ENCODE peak calls at places on chromosomes 2 and 18, in seven cellular contexts. I is neuronal stem cell, Q is mesendoderm, Z is H9, M is trophoblast cell, C is H1, L is IMR-90. B is an unnamed sample.

GRCh38 chr2:41870257-41870570 is 177.6 kb upstream of the PKDCC start:
- DNase-seq in L (no peak), M (no peak), I (no peak), Q (no peak), C (no peak), Z (no peak), B (no peak)

GRCh38 chr2:45816273-45816672 is 164.8 kb downstream of the PRKCE start:
- DNase-seq in L (peak), C (no peak), Q (no peak), I (no peak), M (no peak), Z (no peak), B (no peak)

GRCh38 chr18:43662657-43663056 is 385.4 kb upstream of the SYT4 start:
- DNase-seq in M (peak), Z (no peak), I (no peak), Q (no peak), L (peak), C (no peak), B (peak)

GRCh38 chr2:131801210-131801744 is 273.6 kb downstream of the CCDC74A start:
- DNase-seq in M (no peak), Q (no peak), L (no peak), Z (no peak), C (no peak), I (no peak), B (no peak)

GRCh38 chr18:46320297-46320696 is 216.1 kb downstream of the HAUS1 start:
- DNase-seq in Q (peak), C (no peak), L (no peak), M (no peak), I (no peak), Z (no peak), B (no peak)

GRCh38 chr18:36127866-36128845 is 984 bp downstream of the SLC39A6 start:
- DNase-seq in C (no peak), I (peak), Z (peak), Q (peak), M (peak), L (peak), B (peak)

GRCh38 chr18:79801641-79802040 is 3.9 kb downstream of the KCNG2 start:
- DNase-seq in Z (no peak), Q (no peak), C (no peak), M (no peak), I (no peak), L (no peak), B (no peak)

GRCh38 chr18:49993299-49993698 is 180.0 kb upstream of the ACAA2 start:
- DNase-seq in L (no peak), Z (no peak), Q (no peak), C (no peak), M (no peak), I (no peak), B (no peak)

GRCh38 chr2:100470182-100470581 is at the start of gene NMS:
- DNase-seq in I (no peak), Z (no peak), L (no peak), M (no peak), Q (no peak), C (no peak), B (no peak)

GRCh38 chr2:105455488-105455991 is 56.7 kb upstream of the FHL2 start:
- DNase-seq in L (peak), M (peak), Z (no peak), Q (peak), C (no peak), I (no peak), B (peak)

GRCh38 chr2:62770629-62771028 is 65.1 kb downstream of the EHBP1 start:
- DNase-seq in M (no peak), L (no peak), C (no peak), I (no peak), Z (no peak), Q (no peak), B (no peak)

GRCh38 chr2:175854665-175855064 is 147.4 kb downstream of the LNPK start:
- DNase-seq in Z (no peak), M (no peak), L (no peak), I (no peak), C (no peak), Q (no peak), B (no peak)

GRCh38 chr2:71521436-71521950 is 68.1 kb downstream of the DYSF start:
- DNase-seq in Z (no peak), M (no peak), L (no peak), Q (no peak), I (no peak), C (no peak), B (no peak)

GRCh38 chr18:57286949-57287348 is 65.4 kb upstream of the ST8SIA3 start:
- DNase-seq in Q (no peak), Z (no peak), C (no peak), M (no peak), I (no peak), L (no peak), B (no peak)

GRCh38 chr2:188410504-188411235 is 119.0 kb downstream of the GULP1 start:
- DNase-seq in Z (peak), L (peak), M (no peak), C (peak), I (no peak), Q (no peak), B (peak)

GRCh38 chr2:224027070-224027469 is 12.0 kb downstream of the SERPINE2 start:
- DNase-seq in I (peak), Q (peak), Z (peak), C (peak), L (no peak), M (no peak), B (no peak)

GRCh38 chr2:82795446-82795845 is 1663.6 kb downstream of the SUCLG1 start:
- DNase-seq in C (no peak), M (no peak), I (no peak), Z (no peak), Q (no peak), L (peak), B (peak)

GRCh38 chr2:219294356-219295351 is 14.5 kb downstream of the PTPRN start:
- DNase-seq in C (peak), M (peak), I (peak), Z (peak), L (peak), Q (peak), B (peak)

GRCh38 chr2:68726608-68727367 is 7.8 kb upstream of the ARHGAP25 start:
- DNase-seq in L (no peak), I (no peak), C (no peak), Z (no peak), Q (no peak), M (no peak), B (peak)

GRCh38 chr2:106167067-106167466 is 27.0 kb downstream of the UXS1 start:
- DNase-seq in Q (no peak), L (no peak), I (no peak), C (no peak), M (no peak), Z (no peak), B (no peak)

GRCh38 chr2:102872388-102872787 is 110.6 kb downstream of the TMEM182 start:
- DNase-seq in C (no peak), L (no peak), Q (peak), M (no peak), I (no peak), Z (no peak), B (no peak)

GRCh38 chr2:116487336-116487735 is 1327.2 kb upstream of the DDX18 start:
- DNase-seq in I (no peak), L (no peak), Z (no peak), Q (no peak), C (no peak), M (no peak), B (no peak)

GRCh38 chr2:50125230-50125629 is 906.7 kb downstream of the NRXN1 start:
- DNase-seq in M (no peak), Z (no peak), L (no peak), C (no peak), Q (no peak), I (no peak), B (no peak)

GRCh38 chr2:28661589-28662001 is 90.0 kb upstream of the PPP1CB start:
- DNase-seq in L (peak), I (no peak), Q (no peak), C (no peak), M (no peak), Z (no peak), B (peak)

GRCh38 chr2:210477496-210477895 is 937 bp upstream of the LANCL1 start:
- DNase-seq in Q (peak), C (no peak), Z (peak), M (no peak), L (peak), I (no peak), B (peak)

GRCh38 chr2:175439416-175439815 is 257.9 kb upstream of the ATP5MC3 start:
- DNase-seq in L (no peak), C (no peak), Z (no peak), Q (peak), I (no peak), M (no peak), B (no peak)

GRCh38 chr18:5506174-5506573 is 37.6 kb downstream of the EPB41L3 start:
- DNase-seq in M (no peak), Z (no peak), Q (no peak), C (no peak), L (no peak), I (no peak), B (no peak)

GRCh38 chr2:9573013-9573708 is 17.5 kb upstream of the ADAM17 start:
- DNase-seq in I (no peak), Q (peak), C (no peak), M (no peak), L (peak), Z (no peak), B (peak)

GRCh38 chr2:182410120-182410519 is 16.7 kb downstream of the PDE1A start:
- DNase-seq in Z (no peak), M (no peak), C (no peak), I (no peak), L (peak), Q (no peak), B (no peak)

DNA sequence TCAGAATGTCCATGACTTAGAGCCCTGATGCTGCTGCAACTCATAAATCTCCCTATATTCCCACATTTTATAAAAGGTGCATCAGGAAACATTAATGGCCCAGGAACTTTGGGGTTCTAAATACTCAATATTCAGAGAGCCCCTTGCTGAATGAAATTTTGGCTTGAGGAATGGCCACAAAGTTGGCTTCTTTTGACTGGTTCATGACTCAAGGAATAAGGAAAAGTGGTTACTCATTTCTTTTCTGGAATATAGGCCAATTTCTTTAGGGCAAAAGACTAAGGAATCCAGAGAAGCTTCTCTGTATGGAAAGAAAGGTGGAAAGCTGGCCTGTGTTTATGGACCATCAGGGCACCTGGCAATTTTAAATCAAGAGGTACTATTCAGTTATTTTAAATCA is 308.9 kb upstream of the NT5C1B start:
- DNase-seq in I (no peak), L (no peak), M (no peak), Q (no peak), C (no peak), Z (no peak), B (no peak)
- H3K18ac ChIP-seq in I (no peak), L (no peak), M (no peak), Q (no peak), C (no peak), Z (no peak), B (no peak)

DNA sequence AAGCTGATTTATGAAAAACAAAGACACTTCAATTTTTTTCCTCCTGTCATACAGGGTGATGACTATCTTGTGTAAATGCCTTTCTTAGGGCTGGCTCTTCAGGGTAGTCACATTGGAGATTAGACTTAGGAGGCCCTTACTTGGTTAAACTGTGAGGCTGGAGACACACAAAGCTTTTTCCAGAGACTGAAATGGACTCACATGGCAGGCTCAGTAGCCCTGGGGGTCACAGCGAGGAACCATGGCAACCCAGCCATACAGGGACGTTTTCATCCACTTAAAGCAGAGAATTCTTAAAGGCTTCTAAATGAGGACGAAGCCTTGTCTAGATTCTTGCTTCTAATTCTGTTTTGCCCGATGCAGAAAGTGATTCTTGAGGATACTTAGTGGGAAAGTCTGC is 57.3 kb upstream of the ZDBF2 start:
- DNase-seq in L (no peak), Z (no peak), Q (peak), C (no peak), M (peak), I (peak), B (no peak)
- H2AK5ac ChIP-seq in L (no peak), Z (no peak), Q (no peak), C (no peak), M (no peak), I (no peak), B (no peak)

GRCh38 chr2:145041706-145042105 is 521.8 kb upstream of the ZEB2 start:
- DNase-seq in I (no peak), Z (no peak), Q (no peak), C (no peak), M (no peak), L (no peak), B (no peak)

GRCh38 chr2:145044506-145044905 is 524.6 kb upstream of the ZEB2 start:
- DNase-seq in I (no peak), C (no peak), Q (no peak), Z (no peak), M (no peak), L (no peak), B (no peak)

GRCh38 chr2:145043399-145043834 is 523.5 kb upstream of the ZEB2 start:
- DNase-seq in I (no peak), L (no peak), Q (peak), C (no peak), M (peak), Z (no peak), B (no peak)

GRCh38 chr2:145049475-145049874 is 529.6 kb upstream of the ZEB2 start:
- DNase-seq in M (no peak), L (no peak), Z (no peak), C (no peak), Q (no peak), I (no peak), B (no peak)

DNA sequence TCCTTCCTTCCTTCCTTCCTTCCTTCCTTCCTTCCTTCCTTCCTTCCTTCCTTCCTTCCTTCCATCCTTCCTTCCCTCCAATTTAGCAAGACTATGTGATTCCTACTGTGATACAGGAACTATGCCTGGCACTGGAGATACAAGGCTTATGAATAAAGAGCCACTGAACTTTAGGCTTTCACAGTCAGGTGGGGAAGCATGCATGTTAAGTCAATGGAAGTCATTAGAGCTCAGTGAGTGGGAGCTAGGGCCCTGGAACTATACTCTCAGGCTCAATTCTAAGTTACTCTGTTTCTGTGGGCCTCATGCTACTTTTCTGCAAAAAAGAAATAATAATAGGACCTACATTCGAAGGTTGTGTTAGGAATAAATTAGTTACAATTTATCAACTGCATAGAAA is 527.6 kb upstream of the ZEB2 start:
- DNase-seq in Q (no peak), M (no peak), L (no peak), I (no peak), Z (no peak), C (no peak), B (no peak)
- H3K18ac ChIP-seq in Q (no peak), M (no peak), L (no peak), I (no peak), Z (no peak), C (no peak), B (no peak)

GRCh38 chr18:63956755-63957154 is 7.7 kb downstream of the HMSD start:
- DNase-seq in Z (no peak), C (no peak), Q (no peak), M (no peak), L (no peak), I (no peak), B (no peak)

GRCh38 chr18:63949068-63949737 is at the start of gene HMSD:
- DNase-seq in Q (peak), M (peak), I (peak), L (no peak), C (peak), Z (peak), B (peak)

GRCh38 chr18:63951302-63951705 is 2.2 kb downstream of the HMSD start:
- DNase-seq in C (no peak), M (no peak), Q (no peak), Z (no peak), L (peak), I (no peak), B (peak)

DNA sequence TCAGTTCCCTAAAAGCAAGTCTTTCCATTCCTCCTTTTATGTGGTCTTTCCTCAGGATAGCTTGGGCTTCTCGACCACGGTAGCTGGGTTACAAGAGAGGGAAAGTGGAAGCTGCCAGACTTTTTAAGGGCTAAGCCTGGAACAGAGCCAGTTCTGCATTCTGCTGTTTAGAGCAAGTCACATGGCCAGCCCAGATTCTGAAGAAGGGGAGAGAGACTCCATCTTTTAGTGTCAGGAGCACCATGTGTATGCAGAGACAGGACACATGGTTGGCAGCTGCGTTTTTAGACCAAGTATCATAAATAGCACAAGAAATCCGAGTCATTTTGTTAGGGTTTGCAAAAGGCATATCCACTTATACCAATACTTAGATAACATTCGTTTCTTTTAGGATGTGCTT is 4.7 kb downstream of the HMSD start:
- DNase-seq in Z (no peak), Q (no peak), C (no peak), I (no peak), L (no peak), M (no peak), B (no peak)
- H2AK5ac ChIP-seq in Z (no peak), Q (no peak), C (no peak), I (no peak), L (no peak), M (no peak), B (no peak)

GRCh38 chr2:17303496-17303895 is 214.7 kb downstream of the RAD51AP2 start:
- DNase-seq in C (no peak), Q (no peak), M (no peak), L (peak), Z (no peak), I (no peak), B (peak)
- H3K18ac ChIP-seq in C (no peak), Q (no peak), M (no peak), L (no peak), Z (no peak), I (no peak), B (no peak)

DNA sequence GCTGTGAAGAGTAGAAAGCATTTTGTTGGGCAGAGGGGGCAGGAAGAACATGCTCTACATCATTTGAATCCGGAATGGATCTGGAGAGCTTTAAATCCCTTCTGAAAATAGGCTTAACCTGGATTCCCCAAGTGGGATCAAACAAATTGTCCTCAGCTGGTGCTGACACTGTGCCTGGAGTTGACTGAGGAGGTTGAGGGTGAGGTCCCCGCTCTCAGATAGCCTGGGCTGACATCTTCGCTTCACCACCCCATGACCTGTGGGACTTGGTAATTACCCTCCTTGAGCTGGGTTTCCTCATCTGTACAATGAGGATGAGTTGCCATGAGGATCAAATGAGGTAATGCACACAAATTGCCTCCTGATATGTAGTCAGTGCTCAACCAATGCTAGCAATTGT is 117.8 kb upstream of the SMAD2 start:
- DNase-seq in Q (no peak), M (no peak), I (no peak), L (no peak), C (no peak), Z (no peak), B (no peak)
- H2AK5ac ChIP-seq in Q (no peak), M (no peak), I (no peak), L (no peak), C (no peak), Z (no peak), B (no peak)

GRCh38 chr2:11508279-11508678 is 25.6 kb upstream of the GREB1 start:
- DNase-seq in Z (no peak), L (no peak), C (no peak), M (no peak), Q (no peak), I (no peak), B (peak)

GRCh38 chr2:11506611-11506969 is 27.3 kb upstream of the GREB1 start:
- DNase-seq in L (no peak), C (no peak), Z (no peak), I (no peak), M (no peak), Q (no peak), B (no peak)

GRCh38 chr2:11509657-11510360 is 24.0 kb upstream of the GREB1 start:
- DNase-seq in C (no peak), M (no peak), Z (no peak), I (no peak), Q (no peak), L (no peak), B (no peak)

GRCh38 chr2:11505652-11506610 is 27.9 kb upstream of the GREB1 start:
- DNase-seq in C (no peak), I (no peak), Q (no peak), Z (no peak), L (no peak), M (no peak), B (peak)

GRCh38 chr2:11507517-11507916 is 26.3 kb upstream of the GREB1 start:
- DNase-seq in Q (no peak), C (no peak), Z (no peak), M (no peak), I (no peak), L (no peak), B (no peak)
- H3K18ac ChIP-seq in Q (no peak), C (no peak), Z (no peak), M (no peak), I (no peak), L (no peak), B (no peak)

DNA sequence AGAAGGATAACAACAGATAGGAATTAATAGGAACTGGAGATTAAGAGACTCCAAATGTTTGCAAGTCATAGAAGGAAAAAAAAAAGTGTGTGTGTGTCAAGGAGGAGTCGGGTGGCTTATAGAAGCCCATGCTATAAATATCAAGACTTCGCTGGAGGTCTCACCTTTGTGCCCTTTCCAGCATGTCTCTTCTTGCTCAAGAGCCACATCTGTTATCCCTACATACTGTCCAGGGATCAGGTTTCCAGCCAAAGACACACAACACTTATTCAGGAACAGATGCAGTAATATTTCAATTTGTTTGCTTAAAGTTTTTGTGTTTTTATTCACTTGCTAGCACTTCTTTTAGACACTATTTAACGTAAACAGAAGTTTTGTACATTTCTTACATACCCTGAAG is 69.2 kb upstream of the ARHGAP28 start:
- DNase-seq in M (no peak), L (peak), I (no peak), Q (no peak), C (no peak), Z (no peak), B (no peak)
- H2AK5ac ChIP-seq in M (no peak), L (no peak), I (no peak), Q (no peak), C (no peak), Z (no peak), B (no peak)

B was measured in mesenchymal stem cell.